ENCODE peak calls at places on chromosomes 11 and 22, in five cellular contexts. L is NCI-H345, R is A549, S is mesothelial cell of epicardium, J is nephron progenitor cell. O is an unnamed sample.

GRCh38 chr22:39254122-39254521 is 9.3 kb upstream of the PDGFB start:
- DNase-seq in L (no peak), R (no peak), S (no peak), J (no peak), O (no peak)

GRCh38 chr11:27864046-27865025 is 164.1 kb upstream of the BDNF start:
- DNase-seq in L (no peak), R (no peak), S (no peak), J (peak), O (no peak)

GRCh38 chr11:125903753-125904659 is at the start of gene DDX25:
- DNase-seq in L (peak), R (no peak), S (no peak), J (peak), O (no peak)

GRCh38 chr22:17972385-17973181 is 51.8 kb downstream of the MICAL3 start:
- DNase-seq in L (no peak), R (peak), S (no peak), J (no peak), O (no peak)

GRCh38 chr11:17634776-17635550 is 84.4 kb upstream of the MYOD1 start:
- DNase-seq in L (no peak), R (no peak), S (no peak), J (no peak), O (no peak)

GRCh38 chr22:17350292-17350691 is 19.0 kb upstream of the CECR2 start:
- DNase-seq in L (no peak), R (no peak), S (no peak), J (no peak), O (no peak)

GRCh38 chr11:126361400-126361799 is 5.9 kb downstream of the ST3GAL4 start:
- DNase-seq in L (no peak), R (no peak), S (no peak), J (no peak), O (no peak)

GRCh38 chr22:32917577-32918375 is 116.3 kb downstream of the TIMP3 start:
- DNase-seq in L (no peak), R (no peak), S (no peak), J (peak), O (no peak)

GRCh38 chr11:68256331-68256741 is 15.4 kb downstream of the C11orf24 start:
- DNase-seq in L (no peak), R (no peak), S (no peak), J (peak), O (no peak)

GRCh38 chr22:20281891-20282290 is 13.8 kb upstream of the RTN4R start:
- DNase-seq in L (no peak), R (no peak), S (no peak), J (no peak), O (no peak)

GRCh38 chr11:112274007-112274783 is 13.5 kb upstream of the PLET1 start:
- DNase-seq in L (no peak), R (no peak), S (no peak), J (no peak), O (no peak)

GRCh38 chr22:27672721-27673387 is 128.7 kb downstream of the MN1 start:
- DNase-seq in L (no peak), R (no peak), S (no peak), J (no peak), O (no peak)

GRCh38 chr11:124762624-124763155 is 600 bp upstream of the ESAM start:
- DNase-seq in L (peak), R (peak), S (no peak), J (peak), O (no peak)

GRCh38 chr11:115912484-115912945 is 408.3 kb upstream of the CADM1 start:
- DNase-seq in L (peak), R (no peak), S (no peak), J (no peak), O (no peak)

GRCh38 chr11:120318906-120319305 is 6.2 kb upstream of the TLCD5 start:
- DNase-seq in L (no peak), R (no peak), S (no peak), J (no peak), O (no peak)

GRCh38 chr11:70120674-70121073 is 42.6 kb downstream of the ANO1 start:
- DNase-seq in L (no peak), R (no peak), S (no peak), J (no peak), O (no peak)

GRCh38 chr11:129278586-129279319 is 86.6 kb upstream of the ARHGAP32 start:
- DNase-seq in L (no peak), R (no peak), S (no peak), J (peak), O (no peak)

GRCh38 chr11:65862191-65862735 is 2.0 kb downstream of the MUS81 start:
- DNase-seq in L (no peak), R (no peak), S (no peak), J (no peak), O (no peak)

GRCh38 chr22:42303304-42304020 is 33.0 kb upstream of the TCF20 start:
- DNase-seq in L (no peak), R (no peak), S (no peak), J (no peak), O (no peak)

O was measured in SIG-M5.